ENCODE peak calls at places on chromosomes 4 and X, in four cellular contexts. F is ELR, V is cerebellum, Y is KBM-7. O is an unnamed sample.

GRCh38 chrX:12013220-12013619 is 125.1 kb upstream of the FRMPD4 start:
- DNase-seq in F (peak), V (no peak), Y (no peak), O (no peak)

GRCh38 chrX:39907964-39908616 is 189.7 kb downstream of the BCOR start:
- DNase-seq in F (peak), V (no peak), Y (no peak), O (no peak)

GRCh38 chr4:71380721-71381120 is 41.9 kb downstream of the SLC4A4 start:
- DNase-seq in F (peak), V (no peak), Y (no peak), O (no peak)

GRCh38 chr4:167102475-167102874 is 131.8 kb downstream of the SPOCK3 start:
- DNase-seq in F (no peak), V (no peak), Y (no peak), O (no peak)

GRCh38 chrX:18885317-18886004 is 98.5 kb downstream of the PHKA2 start:
- DNase-seq in F (no peak), V (no peak), Y (no peak), O (no peak)

GRCh38 chr4:40888916-40889315 is 139.2 kb downstream of the NSUN7 start:
- DNase-seq in F (no peak), V (no peak), Y (no peak), O (no peak)

GRCh38 chr4:7190668-7191545 is 1.4 kb upstream of the SORCS2 start:
- DNase-seq in F (no peak), V (no peak), Y (no peak), O (no peak)

GRCh38 chrX:125895518-125895917 is 270.6 kb downstream of the DCAF12L2 start:
- DNase-seq in F (no peak), V (no peak), Y (no peak), O (no peak)

GRCh38 chr4:177696438-177696966 is 254.3 kb upstream of the AGA start:
- DNase-seq in F (peak), V (no peak), Y (no peak), O (no peak)

GRCh38 chr4:42281324-42282020 is 115.8 kb upstream of the SHISA3 start:
- DNase-seq in F (peak), V (no peak), Y (no peak), O (no peak)

GRCh38 chrX:105017641-105018040 is 202.9 kb downstream of the TEX13A start:
- DNase-seq in F (no peak), V (no peak), Y (no peak), O (no peak)

GRCh38 chrX:134377537-134377936 is 82.4 kb upstream of the HPRT1 start:
- DNase-seq in F (peak), V (no peak), Y (peak), O (no peak)

GRCh38 chrX:73562458-73562857 is 539 bp upstream of the CHIC1 start:
- DNase-seq in F (no peak), V (no peak), Y (no peak), O (no peak)